ENCODE peak calls at places on chromosomes 4 and X, in six cellular contexts. N is HCT116, A is BJ, H is B cell, T is mucosa of descending colon, Q is suprapubic skin. S is an unnamed sample.

GRCh38 chrX:34382416-34382815 is 250.3 kb upstream of the FAM47A start:
- DNase-seq in Q (no peak), A (no peak), H (no peak), N (no peak), T (peak), S (no peak)

GRCh38 chr4:139584784-139585183 is 28.8 kb upstream of the SETD7 start:
- DNase-seq in Q (no peak), A (no peak), H (no peak), N (no peak), T (no peak), S (no peak)

GRCh38 chrX:133440797-133441163 is 25.5 kb upstream of the GPC4 start:
- DNase-seq in H (no peak), T (no peak), Q (no peak), A (no peak), N (no peak), S (no peak)

GRCh38 chr4:86898562-86898961 is 6.3 kb upstream of the C4orf36 start:
- DNase-seq in A (no peak), H (no peak), T (no peak), N (no peak), Q (no peak), S (no peak)

GRCh38 chrX:154804957-154805695 is at the start of gene MPP1:
- DNase-seq in H (peak), A (peak), N (peak), T (peak), Q (peak), S (peak)

GRCh38 chr4:1417522-1418390 is 11.5 kb upstream of the NKX1-1 start:
- DNase-seq in N (no peak), H (no peak), T (no peak), Q (peak), A (no peak), S (no peak)

GRCh38 chr4:32768664-32769389 is 2048.7 kb downstream of the PCDH7 start:
- DNase-seq in N (no peak), H (no peak), A (no peak), Q (no peak), T (no peak), S (no peak)

GRCh38 chrX:135416546-135416945 is 5.2 kb upstream of the SMIM10L2A start:
- DNase-seq in H (no peak), Q (no peak), N (no peak), A (no peak), T (no peak), S (no peak)

GRCh38 chrX:104105863-104106262 is 6.5 kb upstream of the ZCCHC18 start:
- DNase-seq in A (no peak), H (no peak), Q (no peak), T (no peak), N (no peak), S (no peak)

GRCh38 chrX:134654398-134655012 is 3.8 kb downstream of the PLAC1 start:
- DNase-seq in Q (no peak), N (no peak), H (no peak), T (no peak), A (no peak), S (no peak)

GRCh38 chr4:110106946-110107325 is 91.5 kb downstream of the ELOVL6 start:
- DNase-seq in T (no peak), H (no peak), N (no peak), Q (no peak), A (no peak), S (no peak)

GRCh38 chr4:80134936-80135701 is 62.1 kb upstream of the ANTXR2 start:
- DNase-seq in Q (no peak), H (no peak), T (no peak), A (no peak), N (no peak), S (no peak)

GRCh38 chr4:122500852-122501501 is 44.5 kb upstream of the IL2 start:
- DNase-seq in T (no peak), H (no peak), Q (no peak), A (no peak), N (no peak), S (peak)

GRCh38 chrX:20231598-20231997 is 35.1 kb downstream of the RPS6KA3 start:
- DNase-seq in Q (no peak), N (no peak), A (no peak), H (no peak), T (no peak), S (no peak)

DNA sequence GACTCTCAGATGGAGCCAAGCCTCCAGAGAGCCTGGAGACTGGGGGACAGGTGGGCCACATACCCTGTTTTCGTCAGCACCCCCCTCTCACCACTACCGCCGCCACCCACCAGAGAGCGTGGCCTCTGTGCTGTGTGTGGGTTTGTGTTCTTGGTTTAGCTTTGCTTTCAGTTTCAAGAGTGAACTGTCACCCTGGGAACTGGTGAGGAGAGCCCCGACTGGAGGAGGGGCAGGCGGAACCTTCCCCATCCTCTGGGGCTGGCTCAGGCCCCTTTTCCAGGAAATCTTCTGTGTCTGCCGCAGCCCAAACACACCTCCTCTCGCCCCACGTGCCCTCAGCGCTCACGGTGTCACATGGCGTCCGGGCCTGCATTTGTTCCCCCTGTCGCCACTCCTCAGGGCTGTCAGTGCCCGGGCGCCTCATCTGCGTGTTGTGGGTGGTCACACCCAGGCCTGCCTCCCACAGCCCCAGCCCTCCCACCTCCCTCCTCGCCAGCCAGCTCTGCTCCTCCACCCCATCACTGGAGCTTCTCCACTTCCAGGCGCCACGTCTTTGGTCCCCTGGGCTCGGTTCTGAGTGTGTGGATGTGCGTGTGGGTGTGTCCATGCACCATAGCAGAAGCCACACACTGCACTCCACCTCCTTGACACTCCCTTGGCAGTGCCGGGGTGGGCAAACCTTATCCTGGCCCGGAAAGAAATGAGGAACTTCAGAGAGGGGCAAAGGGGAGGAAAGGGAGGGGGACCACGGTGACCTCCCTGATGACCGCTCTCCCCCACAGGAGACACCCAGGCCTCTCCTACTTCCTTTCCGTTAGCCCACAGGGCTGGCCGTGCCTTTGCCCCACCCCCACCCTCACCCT is 27.8 kb downstream of the ELF4 start:
- DNase-seq in N (no peak), H (peak), T (peak), A (no peak), Q (peak), S (no peak)
- TF ChIP-seq CTCF in N (no peak), H (peak), T (no peak), A (no peak), Q (no peak), S (no peak)

GRCh38 chrX:118536687-118537461 is 41.3 kb downstream of the DOCK11 start:
- DNase-seq in A (no peak), Q (no peak), N (no peak), H (peak), T (no peak), S (peak)
- TF ChIP-seq CTCF in A (peak), Q (no peak), N (peak), H (peak), T (no peak), S (peak)

GRCh38 chr4:59994118-59994517 is 1206.0 kb upstream of the ADGRL3 start:
- DNase-seq in N (no peak), T (no peak), A (no peak), Q (no peak), H (no peak), S (no peak)
- TF ChIP-seq CTCF in N (no peak), T (no peak), A (no peak), Q (no peak), H (no peak), S (no peak)

GRCh38 chr4:4694296-4694772 is 152.5 kb upstream of the STX18 start:
- DNase-seq in T (no peak), A (no peak), H (no peak), N (no peak), Q (no peak), S (no peak)
- TF ChIP-seq CTCF in T (no peak), A (peak), H (no peak), N (peak), Q (no peak), S (no peak)

DNA sequence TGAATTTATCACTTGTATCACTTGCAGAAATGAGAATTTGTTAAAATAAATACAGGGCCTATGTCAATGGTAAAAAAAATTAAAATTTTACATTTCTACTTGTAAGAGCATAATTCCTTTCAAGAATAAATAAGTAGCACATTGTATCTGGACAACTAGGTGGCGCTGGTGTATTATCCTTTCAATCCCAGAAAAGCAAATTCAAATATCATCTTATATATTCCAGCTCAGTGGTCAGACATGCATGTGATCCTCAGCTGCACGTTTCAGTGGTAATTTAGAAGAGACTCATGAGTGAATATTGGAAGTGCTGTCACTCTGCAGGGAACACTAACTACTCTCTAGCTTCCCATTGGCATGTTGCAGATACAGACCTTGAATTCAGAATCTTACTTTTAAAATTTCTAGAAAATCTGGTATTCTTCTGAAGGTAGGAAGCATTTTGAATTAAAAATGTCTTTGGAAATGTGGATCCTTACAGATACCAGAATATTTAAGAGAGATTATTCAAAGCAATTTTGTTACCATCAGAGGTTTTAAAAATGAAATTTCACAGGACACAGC is 1414.7 kb upstream of the TENM3 start:
- DNase-seq in H (no peak), A (peak), Q (no peak), T (peak), N (peak), S (no peak)
- TF ChIP-seq CTCF in H (no peak), A (peak), Q (peak), T (no peak), N (peak), S (peak)

DNA sequence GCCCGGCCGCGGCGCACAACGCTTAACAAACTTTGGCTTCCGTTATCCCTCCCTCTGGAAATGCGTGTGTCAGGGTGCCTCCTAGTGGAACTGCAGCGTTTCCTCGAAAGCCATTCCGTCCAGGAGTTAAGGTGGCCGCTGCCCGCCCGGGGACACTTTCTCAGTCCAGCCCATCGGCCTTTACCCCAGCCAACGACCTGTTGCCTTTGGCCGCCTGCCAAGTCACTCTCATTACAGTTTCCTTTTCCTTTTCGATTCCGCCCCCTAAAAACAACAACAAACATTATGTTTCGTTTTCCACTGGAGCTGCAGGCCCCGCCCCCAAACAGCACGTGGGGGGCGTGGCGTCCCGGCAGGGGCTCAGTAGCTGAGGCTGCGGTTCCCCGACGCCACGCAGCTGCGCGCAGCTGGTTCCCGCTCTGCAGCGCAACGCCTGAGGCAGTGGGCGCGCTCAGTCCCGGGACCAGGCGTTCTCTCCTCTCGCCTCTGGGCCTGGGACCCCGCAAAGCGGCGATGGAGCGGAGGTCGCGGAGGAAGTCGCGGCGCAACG is at the start of gene HERC5:
- DNase-seq in N (peak), T (peak), Q (peak), A (peak), H (peak), S (peak)
- TF ChIP-seq CTCF in N (peak), T (peak), Q (peak), A (peak), H (no peak), S (no peak)

GRCh38 chr4:167987285-167987684 is 105.1 kb upstream of the ANXA10 start:
- DNase-seq in N (no peak), A (no peak), H (no peak), Q (no peak), T (no peak), S (no peak)

GRCh38 chr4:167985565-167985964 is 106.8 kb upstream of the ANXA10 start:
- DNase-seq in N (no peak), Q (no peak), A (no peak), T (no peak), H (no peak), S (no peak)

GRCh38 chr4:167986044-167986443 is 106.3 kb upstream of the ANXA10 start:
- DNase-seq in N (no peak), A (no peak), H (no peak), Q (no peak), T (no peak), S (no peak)

DNA sequence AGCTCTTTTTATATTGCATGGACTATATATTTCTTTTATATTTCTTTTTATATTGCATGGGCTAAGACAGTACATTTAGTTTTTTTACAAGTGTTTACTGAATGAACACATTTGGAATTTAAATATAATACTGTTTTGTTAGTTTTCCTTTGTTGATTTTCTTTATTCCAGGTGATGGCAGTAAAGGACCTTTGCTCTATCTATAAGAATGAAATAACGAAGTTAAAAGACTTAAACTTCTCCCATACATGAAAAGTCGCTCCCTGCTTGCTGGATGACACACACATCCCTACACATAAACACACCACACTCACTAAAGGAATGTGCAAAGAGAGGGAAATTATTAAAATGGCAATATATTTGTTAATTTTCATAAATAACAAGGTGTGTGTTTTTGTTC is 102.5 kb upstream of the ANXA10 start:
- DNase-seq in T (no peak), Q (no peak), H (no peak), N (peak), A (no peak), S (no peak)
- TF ChIP-seq CTCF in T (no peak), Q (no peak), H (no peak), N (peak), A (no peak), S (no peak)

DNA sequence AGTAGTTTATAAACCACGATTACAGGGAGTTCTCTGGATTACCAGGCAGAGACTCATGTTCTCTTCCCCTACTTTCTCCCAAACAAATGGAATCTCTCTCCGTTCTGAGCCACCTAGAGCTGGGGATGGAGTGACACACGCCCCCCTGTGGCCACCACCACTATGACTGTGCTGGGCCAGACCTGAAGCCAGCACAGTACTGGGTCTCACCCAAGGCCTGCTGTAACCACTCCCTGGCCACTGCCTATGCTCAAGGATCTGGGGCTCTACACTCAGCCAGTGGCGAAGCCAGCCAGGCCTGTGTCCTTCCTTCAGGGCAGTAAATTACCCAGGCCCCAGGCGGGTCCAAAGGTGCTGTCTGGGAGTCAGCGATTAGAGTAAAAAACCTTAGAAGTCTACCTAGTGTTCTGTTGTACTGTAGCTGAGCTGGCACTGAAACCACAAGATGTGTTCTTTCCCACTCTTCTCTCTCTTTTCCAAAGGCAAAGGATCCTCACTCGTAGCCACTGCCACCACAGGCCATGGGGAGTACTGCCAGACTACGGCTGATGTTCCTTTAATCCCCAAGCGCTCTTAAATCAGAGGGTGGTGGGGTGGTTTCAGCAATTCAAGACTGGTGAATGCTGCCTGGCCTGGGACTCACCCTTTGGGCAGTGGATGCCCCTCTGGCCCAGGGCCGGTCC is 412.2 kb upstream of the ARX start:
- DNase-seq in Q (no peak), N (no peak), H (no peak), T (no peak), A (no peak), S (peak)
- TF ChIP-seq CTCF in Q (no peak), N (peak), H (no peak), T (no peak), A (no peak), S (peak)

GRCh38 chr4:147347217-147347616 is 133.7 kb upstream of the EDNRA start:
- DNase-seq in H (no peak), A (no peak), T (no peak), N (no peak), Q (no peak), S (no peak)

GRCh38 chr4:147354271-147354670 is 126.6 kb upstream of the EDNRA start:
- DNase-seq in N (no peak), A (no peak), H (no peak), T (no peak), Q (no peak), S (no peak)

GRCh38 chr4:147349199-147349598 is 131.7 kb upstream of the EDNRA start:
- DNase-seq in N (no peak), T (no peak), H (no peak), A (no peak), Q (no peak), S (no peak)

GRCh38 chr4:147354994-147355393 is 125.9 kb upstream of the EDNRA start:
- DNase-seq in N (no peak), H (no peak), Q (no peak), A (no peak), T (no peak), S (no peak)

DNA sequence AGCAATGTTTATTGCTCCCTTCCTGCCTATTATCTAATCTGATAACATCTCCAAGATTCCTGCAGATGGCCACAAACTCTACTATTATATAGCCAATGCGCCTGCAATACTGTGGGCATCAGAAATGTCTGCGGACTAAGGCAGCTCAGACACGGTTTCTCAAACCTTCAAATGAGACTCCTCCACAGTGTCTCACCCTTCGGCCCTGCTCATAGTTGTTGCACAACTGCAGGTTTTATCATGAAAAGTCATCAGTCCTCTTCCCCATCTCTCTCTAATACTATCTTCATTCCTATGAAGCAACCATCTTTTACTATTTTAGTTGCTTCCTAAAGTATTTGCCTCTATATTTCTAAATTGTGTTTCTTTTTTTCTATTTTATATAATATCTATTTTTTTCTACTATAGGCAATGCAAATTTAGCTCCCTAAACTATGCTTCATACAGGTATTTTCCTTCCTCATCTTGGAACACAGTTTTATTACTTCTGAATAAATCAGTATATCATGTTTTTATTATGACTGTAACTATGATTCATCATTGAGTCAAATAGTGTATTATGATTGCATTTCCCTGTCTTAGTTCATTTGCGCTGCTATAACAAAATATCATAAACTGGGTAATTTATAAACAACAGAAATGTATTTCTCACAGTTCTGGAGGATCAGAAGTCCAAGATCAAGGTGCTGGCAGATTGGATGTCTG is 129.7 kb upstream of the EDNRA start:
- DNase-seq in Q (no peak), A (no peak), T (no peak), N (no peak), H (no peak), S (no peak)
- TF ChIP-seq CTCF in Q (no peak), A (no peak), T (no peak), N (no peak), H (no peak), S (no peak)

S was measured in glutamatergic neuron.